ENCODE peak calls at places on chromosome 11, in nine cellular contexts. One of them, this sample, is unnamed.

GRCh38 chr11:37830532-37830931 is 1232.5 kb upstream of the RAG2 start:
- DNase-seq in GM20000: no peak
- DNase-seq in endothelial cell: no peak
- DNase-seq in Calu3: no peak
- DNase-seq in RWPE1: no peak
- DNase-seq in adrenal gland: no peak
- DNase-seq in spleen: no peak
- DNase-seq in AG09309: no peak
- DNase-seq in astrocyte of the spinal cord: no peak
- DNase-seq in this sample: no peak

GRCh38 chr11:121246021-121246768 is 46.4 kb upstream of the SC5D start:
- DNase-seq in GM20000: no peak
- DNase-seq in endothelial cell: no peak
- DNase-seq in Calu3: no peak
- DNase-seq in RWPE1: no peak
- DNase-seq in adrenal gland: no peak
- DNase-seq in spleen: no peak
- DNase-seq in AG09309: no peak
- DNase-seq in astrocyte of the spinal cord: no peak
- DNase-seq in this sample: no peak

GRCh38 chr11:23502821-23503220 is 642.5 kb upstream of the CCDC179 start:
- DNase-seq in GM20000: no peak
- DNase-seq in endothelial cell: no peak
- DNase-seq in Calu3: no peak
- DNase-seq in RWPE1: no peak
- DNase-seq in adrenal gland: no peak
- DNase-seq in spleen: no peak
- DNase-seq in AG09309: no peak
- DNase-seq in astrocyte of the spinal cord: peak
- DNase-seq in this sample: no peak

GRCh38 chr11:82867495-82868082 is 32.6 kb downstream of the PRCP start:
- DNase-seq in GM20000: peak
- DNase-seq in endothelial cell: peak
- DNase-seq in Calu3: peak
- DNase-seq in RWPE1: peak
- DNase-seq in adrenal gland: peak
- DNase-seq in spleen: peak
- DNase-seq in AG09309: peak
- DNase-seq in astrocyte of the spinal cord: peak
- DNase-seq in this sample: peak

GRCh38 chr11:17855531-17856290 is 121.1 kb downstream of the KCNC1 start:
- DNase-seq in GM20000: no peak
- DNase-seq in endothelial cell: no peak
- DNase-seq in Calu3: no peak
- DNase-seq in RWPE1: no peak
- DNase-seq in adrenal gland: no peak
- DNase-seq in spleen: no peak
- DNase-seq in AG09309: no peak
- DNase-seq in astrocyte of the spinal cord: no peak
- DNase-seq in this sample: no peak

GRCh38 chr11:128422576-128423370 is 164.6 kb downstream of the ETS1 start:
- DNase-seq in GM20000: no peak
- DNase-seq in endothelial cell: no peak
- DNase-seq in Calu3: no peak
- DNase-seq in RWPE1: no peak
- DNase-seq in adrenal gland: peak
- DNase-seq in spleen: peak
- DNase-seq in AG09309: no peak
- DNase-seq in astrocyte of the spinal cord: no peak
- DNase-seq in this sample: no peak

GRCh38 chr11:19698493-19699292 is 13.9 kb upstream of the NAV2 start:
- DNase-seq in GM20000: no peak
- DNase-seq in endothelial cell: no peak
- DNase-seq in Calu3: no peak
- DNase-seq in RWPE1: peak
- DNase-seq in adrenal gland: no peak
- DNase-seq in spleen: no peak
- DNase-seq in AG09309: peak
- DNase-seq in astrocyte of the spinal cord: no peak
- DNase-seq in this sample: no peak

GRCh38 chr11:119362741-119363080 is 16.2 kb upstream of the MFRP start:
- DNase-seq in GM20000: no peak
- DNase-seq in endothelial cell: no peak
- DNase-seq in Calu3: no peak
- DNase-seq in RWPE1: no peak
- DNase-seq in adrenal gland: no peak
- DNase-seq in spleen: peak
- DNase-seq in AG09309: no peak
- DNase-seq in astrocyte of the spinal cord: no peak
- DNase-seq in this sample: no peak

GRCh38 chr11:37905707-37906417 is 1307.8 kb upstream of the RAG2 start:
- DNase-seq in GM20000: no peak
- DNase-seq in endothelial cell: no peak
- DNase-seq in Calu3: peak
- DNase-seq in RWPE1: peak
- DNase-seq in adrenal gland: no peak
- DNase-seq in spleen: no peak
- DNase-seq in AG09309: no peak
- DNase-seq in astrocyte of the spinal cord: no peak
- DNase-seq in this sample: no peak

GRCh38 chr11:128896356-128896755 is 5.2 kb downstream of the KCNJ5 start:
- DNase-seq in GM20000: no peak
- DNase-seq in endothelial cell: no peak
- DNase-seq in Calu3: no peak
- DNase-seq in RWPE1: no peak
- DNase-seq in adrenal gland: peak
- DNase-seq in spleen: no peak
- DNase-seq in AG09309: peak
- DNase-seq in astrocyte of the spinal cord: no peak
- DNase-seq in this sample: no peak

GRCh38 chr11:69366591-69366990 is 72.6 kb downstream of the MYEOV start:
- DNase-seq in GM20000: no peak
- DNase-seq in endothelial cell: no peak
- DNase-seq in Calu3: no peak
- DNase-seq in RWPE1: no peak
- DNase-seq in adrenal gland: no peak
- DNase-seq in spleen: no peak
- DNase-seq in AG09309: no peak
- DNase-seq in astrocyte of the spinal cord: no peak
- DNase-seq in this sample: no peak

GRCh38 chr11:128687321-128687720 is 6.6 kb upstream of the FLI1 start:
- DNase-seq in GM20000: peak
- DNase-seq in endothelial cell: peak
- DNase-seq in Calu3: peak
- DNase-seq in RWPE1: no peak
- DNase-seq in adrenal gland: no peak
- DNase-seq in spleen: peak
- DNase-seq in AG09309: no peak
- DNase-seq in astrocyte of the spinal cord: no peak
- DNase-seq in this sample: no peak

GRCh38 chr11:103978588-103979580 is 57.6 kb upstream of the DDI1 start:
- DNase-seq in GM20000: no peak
- DNase-seq in endothelial cell: no peak
- DNase-seq in Calu3: no peak
- DNase-seq in RWPE1: no peak
- DNase-seq in adrenal gland: no peak
- DNase-seq in spleen: no peak
- DNase-seq in AG09309: no peak
- DNase-seq in astrocyte of the spinal cord: no peak
- DNase-seq in this sample: no peak

DNA sequence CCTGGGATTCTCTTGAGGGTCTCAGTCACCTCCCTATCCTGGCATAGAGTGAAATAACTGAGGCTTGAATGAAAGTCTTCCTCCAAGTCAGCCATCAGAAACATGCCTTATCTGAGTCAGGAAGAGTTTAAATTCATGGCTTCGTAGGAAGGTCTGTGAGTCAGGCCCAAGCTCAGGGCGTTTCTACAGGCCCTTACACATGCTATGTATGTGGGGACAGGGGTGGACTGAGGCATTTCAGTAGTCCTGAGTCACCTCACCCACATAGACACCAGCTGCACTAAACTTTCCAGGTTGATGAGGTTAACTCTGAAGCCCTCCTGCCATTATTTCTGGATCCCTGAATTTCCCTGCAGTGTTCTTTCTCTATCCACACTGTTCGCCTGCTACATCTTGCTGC is 134.6 kb upstream of the RCN1 start:
- DNase-seq in GM20000: no peak
- DNase-seq in endothelial cell: no peak
- DNase-seq in Calu3: no peak
- DNase-seq in RWPE1: no peak
- DNase-seq in adrenal gland: no peak
- DNase-seq in spleen: no peak
- DNase-seq in AG09309: no peak
- DNase-seq in astrocyte of the spinal cord: peak
- DNase-seq in this sample: peak
- TF ChIP-seq CTCF in GM20000: no peak
- TF ChIP-seq CTCF in endothelial cell: no peak
- TF ChIP-seq CTCF in Calu3: no peak
- TF ChIP-seq CTCF in RWPE1: no peak
- TF ChIP-seq CTCF in adrenal gland: no peak
- TF ChIP-seq CTCF in spleen: no peak
- TF ChIP-seq CTCF in AG09309: no peak
- TF ChIP-seq CTCF in astrocyte of the spinal cord: no peak
- TF ChIP-seq CTCF in this sample: no peak

GRCh38 chr11:122931510-122931909 is 49.0 kb downstream of the JHY start:
- DNase-seq in GM20000: no peak
- DNase-seq in endothelial cell: no peak
- DNase-seq in Calu3: no peak
- DNase-seq in RWPE1: no peak
- DNase-seq in adrenal gland: no peak
- DNase-seq in spleen: no peak
- DNase-seq in AG09309: no peak
- DNase-seq in astrocyte of the spinal cord: no peak
- DNase-seq in this sample: no peak
- TF ChIP-seq CTCF in GM20000: no peak
- TF ChIP-seq CTCF in endothelial cell: no peak
- TF ChIP-seq CTCF in Calu3: no peak
- TF ChIP-seq CTCF in RWPE1: no peak
- TF ChIP-seq CTCF in adrenal gland: no peak
- TF ChIP-seq CTCF in spleen: no peak
- TF ChIP-seq CTCF in AG09309: no peak
- TF ChIP-seq CTCF in astrocyte of the spinal cord: no peak
- TF ChIP-seq CTCF in this sample: no peak

GRCh38 chr11:86398106-86398505 is 23.4 kb downstream of the CCDC81 start:
- DNase-seq in GM20000: no peak
- DNase-seq in endothelial cell: no peak
- DNase-seq in Calu3: no peak
- DNase-seq in RWPE1: no peak
- DNase-seq in adrenal gland: no peak
- DNase-seq in spleen: no peak
- DNase-seq in AG09309: no peak
- DNase-seq in astrocyte of the spinal cord: no peak
- DNase-seq in this sample: no peak

GRCh38 chr11:86395061-86395551 is 20.4 kb downstream of the CCDC81 start:
- DNase-seq in GM20000: no peak
- DNase-seq in endothelial cell: no peak
- DNase-seq in Calu3: no peak
- DNase-seq in RWPE1: no peak
- DNase-seq in adrenal gland: peak
- DNase-seq in spleen: no peak
- DNase-seq in AG09309: no peak
- DNase-seq in astrocyte of the spinal cord: peak
- DNase-seq in this sample: peak

GRCh38 chr11:86390499-86390898 is 15.8 kb downstream of the CCDC81 start:
- DNase-seq in GM20000: no peak
- DNase-seq in endothelial cell: no peak
- DNase-seq in Calu3: no peak
- DNase-seq in RWPE1: no peak
- DNase-seq in adrenal gland: no peak
- DNase-seq in spleen: no peak
- DNase-seq in AG09309: no peak
- DNase-seq in astrocyte of the spinal cord: no peak
- DNase-seq in this sample: no peak

GRCh38 chr11:86397351-86397750 is 22.7 kb downstream of the CCDC81 start:
- DNase-seq in GM20000: no peak
- DNase-seq in endothelial cell: no peak
- DNase-seq in Calu3: no peak
- DNase-seq in RWPE1: no peak
- DNase-seq in adrenal gland: no peak
- DNase-seq in spleen: no peak
- DNase-seq in AG09309: no peak
- DNase-seq in astrocyte of the spinal cord: no peak
- DNase-seq in this sample: no peak

DNA sequence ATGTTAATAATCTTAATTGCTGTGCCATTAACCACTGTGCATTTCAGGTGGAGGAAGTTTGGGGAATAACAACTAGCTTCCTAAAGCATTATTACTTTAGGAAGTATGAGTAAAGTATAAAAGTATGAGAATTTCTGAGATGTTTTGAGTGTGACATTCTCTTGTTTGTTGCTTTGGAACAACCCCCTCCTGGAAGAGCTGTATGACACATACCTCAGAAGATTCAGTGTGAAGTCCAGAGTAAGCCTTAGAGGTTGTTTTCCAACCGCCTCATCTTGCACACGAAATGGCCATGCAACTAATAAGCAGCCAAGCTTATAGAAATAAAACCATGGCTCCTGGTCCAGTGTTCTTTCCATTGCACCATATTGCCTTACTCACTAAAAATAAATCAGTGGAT is 21.7 kb downstream of the CCDC81 start:
- DNase-seq in GM20000: no peak
- DNase-seq in endothelial cell: no peak
- DNase-seq in Calu3: no peak
- DNase-seq in RWPE1: no peak
- DNase-seq in adrenal gland: no peak
- DNase-seq in spleen: no peak
- DNase-seq in AG09309: peak
- DNase-seq in astrocyte of the spinal cord: peak
- DNase-seq in this sample: peak
- TF ChIP-seq CTCF in GM20000: no peak
- TF ChIP-seq CTCF in endothelial cell: no peak
- TF ChIP-seq CTCF in Calu3: no peak
- TF ChIP-seq CTCF in RWPE1: no peak
- TF ChIP-seq CTCF in adrenal gland: no peak
- TF ChIP-seq CTCF in spleen: no peak
- TF ChIP-seq CTCF in AG09309: no peak
- TF ChIP-seq CTCF in astrocyte of the spinal cord: no peak
- TF ChIP-seq CTCF in this sample: no peak

DNA sequence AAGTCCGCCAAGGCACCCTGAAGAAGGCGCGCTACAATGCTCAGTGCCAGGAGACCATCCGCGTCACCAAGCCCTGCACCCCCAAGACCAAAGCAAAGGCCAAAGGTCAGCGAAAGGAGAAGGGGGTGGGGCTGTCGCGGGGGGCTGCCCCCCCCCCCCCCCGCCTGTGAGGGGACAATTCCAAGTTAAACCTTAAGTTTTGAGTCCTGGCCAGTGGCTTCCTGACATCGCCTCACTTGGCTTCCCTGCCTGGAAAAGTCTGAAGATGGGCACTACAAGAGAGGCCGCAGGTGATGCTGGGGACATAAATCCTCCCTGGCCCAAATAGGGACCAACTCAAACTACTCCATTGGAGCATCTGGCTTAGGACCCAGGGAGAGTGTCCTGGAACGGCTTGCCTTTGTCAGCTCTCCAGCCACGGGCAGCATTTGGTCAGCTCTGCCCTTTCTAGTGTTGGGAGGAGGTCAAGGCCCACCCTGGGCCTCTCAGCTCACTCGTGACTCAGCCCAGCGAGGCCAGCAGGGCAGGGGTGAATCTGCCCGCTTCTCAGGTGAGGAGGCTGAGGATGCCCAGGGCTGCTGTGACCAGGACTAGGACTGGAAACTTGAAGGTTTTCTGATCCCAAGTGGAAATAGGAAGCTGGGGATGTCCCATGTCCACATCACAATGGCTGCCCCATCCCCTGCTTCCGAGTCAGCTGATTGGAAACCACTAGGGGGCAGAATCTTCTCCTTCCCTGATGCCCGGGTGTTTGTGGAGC is 1.4 kb downstream of the MDK start:
- DNase-seq in GM20000: no peak
- DNase-seq in endothelial cell: peak
- DNase-seq in Calu3: no peak
- DNase-seq in RWPE1: no peak
- DNase-seq in adrenal gland: no peak
- DNase-seq in spleen: peak
- DNase-seq in AG09309: no peak
- DNase-seq in astrocyte of the spinal cord: no peak
- DNase-seq in this sample: peak
- TF ChIP-seq CTCF in GM20000: no peak
- TF ChIP-seq CTCF in endothelial cell: peak
- TF ChIP-seq CTCF in Calu3: peak
- TF ChIP-seq CTCF in RWPE1: peak
- TF ChIP-seq CTCF in adrenal gland: peak
- TF ChIP-seq CTCF in spleen: peak
- TF ChIP-seq CTCF in AG09309: peak
- TF ChIP-seq CTCF in astrocyte of the spinal cord: peak
- TF ChIP-seq CTCF in this sample: peak